ENCODE peak calls at places on chromosomes 5 and 9, in eight cellular contexts. E, S, C, L, B, G, U and T are unnamed samples.

GRCh38 chr5:181099453-181100086 is 31.4 kb downstream of the OR2V1 start:
- DNase-seq in C (no peak), L (no peak), U (no peak), G (no peak), B (no peak), E (no peak), S (no peak), T (no peak)

GRCh38 chr5:33726422-33727165 is 165.2 kb downstream of the ADAMTS12 start:
- DNase-seq in G (no peak), C (no peak), U (no peak), S (no peak), B (no peak), E (no peak), L (no peak), T (no peak)

GRCh38 chr9:76643399-76644117 is 120.7 kb upstream of the PCA3 start:
- DNase-seq in G (no peak), S (no peak), E (no peak), U (no peak), B (no peak), L (no peak), C (no peak), T (no peak)

GRCh38 chr9:13171261-13171660 is 108.2 kb downstream of the MPDZ start:
- DNase-seq in S (no peak), B (no peak), E (no peak), C (no peak), G (no peak), L (no peak), U (no peak), T (no peak)

GRCh38 chr9:93020785-93021670 is 37.5 kb upstream of the SUSD3 start:
- DNase-seq in G (no peak), L (no peak), U (no peak), E (no peak), B (no peak), C (peak), S (no peak), T (no peak)

GRCh38 chr9:120306561-120306960 is 273.4 kb downstream of the CDK5RAP2 start:
- DNase-seq in E (no peak), C (no peak), S (no peak), B (no peak), U (no peak), G (no peak), L (no peak), T (no peak)

GRCh38 chr5:152514827-152515397 is 109.8 kb upstream of the NMUR2 start:
- DNase-seq in B (no peak), C (no peak), E (no peak), L (no peak), G (no peak), S (peak), U (no peak), T (no peak)

GRCh38 chr9:129722913-129723312 is 29.9 kb downstream of the PTGES start:
- DNase-seq in B (no peak), L (no peak), C (no peak), E (no peak), G (no peak), U (no peak), S (no peak), T (no peak)

GRCh38 chr9:136946228-136946892 is 1.3 kb downstream of the C8G start:
- DNase-seq in C (no peak), E (peak), U (no peak), G (no peak), L (no peak), S (no peak), B (no peak), T (no peak)

GRCh38 chr9:129626944-129627297 is 958 bp downstream of the NTMT1 start:
- DNase-seq in B (no peak), C (no peak), G (no peak), U (no peak), S (no peak), L (peak), E (no peak), T (peak)

GRCh38 chr9:77595426-77596051 is 52.6 kb downstream of the GNA14 start:
- DNase-seq in L (no peak), U (no peak), B (no peak), G (no peak), S (no peak), C (no peak), E (no peak), T (no peak)

GRCh38 chr9:107480386-107480789 is 9.2 kb downstream of the KLF4 start:
- DNase-seq in L (peak), E (peak), U (no peak), B (no peak), S (peak), C (no peak), G (peak), T (peak)

GRCh38 chr9:101028346-101029299 is at the start of gene PLPPR1:
- DNase-seq in S (no peak), L (no peak), C (no peak), B (peak), G (peak), U (no peak), E (peak), T (no peak)

GRCh38 chr5:138843789-138844461 is 31.2 kb downstream of the LRRTM2 start:
- DNase-seq in B (no peak), E (no peak), C (no peak), G (no peak), S (no peak), U (no peak), L (no peak), T (no peak)

GRCh38 chr9:121607434-121608248 is 43.8 kb upstream of the DAB2IP start:
- DNase-seq in S (no peak), L (no peak), C (no peak), G (peak), E (no peak), U (no peak), B (no peak), T (no peak)

GRCh38 chr5:1819458-1819857 is 18.3 kb downstream of the NDUFS6 start:
- DNase-seq in G (no peak), S (no peak), B (no peak), E (no peak), C (no peak), U (no peak), L (no peak), T (no peak)

GRCh38 chr9:33024126-33024965 is 727 bp upstream of the DNAJA1 start:
- DNase-seq in G (no peak), U (no peak), E (no peak), C (no peak), S (no peak), L (no peak), B (no peak), T (no peak)